ENCODE peak calls at places on chromosomes 5 and 9, in five cellular contexts. W, A, H, Y and K are unnamed samples. For H3K4me1, the result is how much of the 10 kb centered on the place peaks cover.

GRCh38 chr5:124887223-124887622 is 140.8 kb upstream of the ZNF608 start:
- DNase-seq in A (no peak), W (no peak), Y (no peak), H (no peak), K (no peak)

GRCh38 chr5:178777557-178777956 is 47.1 kb upstream of the ZNF354A start:
- DNase-seq in Y (no peak), A (no peak), W (no peak), H (no peak), K (no peak)

GRCh38 chr5:160287378-160288051 is 24.8 kb downstream of the CCNJL start:
- DNase-seq in A (peak), W (no peak), Y (no peak), H (no peak), K (peak)

GRCh38 chr5:98570010-98570409 is 203.5 kb upstream of the RGMB start:
- DNase-seq in W (no peak), Y (no peak), H (no peak), A (no peak), K (peak)

GRCh38 chr5:51859624-51860023 is 476.4 kb downstream of the ISL1 start:
- DNase-seq in A (no peak), H (no peak), Y (no peak), W (no peak), K (no peak)

GRCh38 chr9:81410201-81410600 is 279.1 kb downstream of the TLE1 start:
- DNase-seq in H (no peak), Y (peak), A (no peak), W (no peak), K (peak)

GRCh38 chr5:138925090-138925635 is 50.0 kb upstream of the LRRTM2 start:
- DNase-seq in A (no peak), Y (no peak), H (no peak), W (no peak), K (no peak)

GRCh38 chr5:170216262-170216864 is 16.4 kb upstream of the C5orf58 start:
- DNase-seq in A (peak), H (no peak), W (peak), Y (peak), K (peak)

GRCh38 chr5:54884195-54884536 is 101.2 kb downstream of the ESM1 start:
- DNase-seq in H (no peak), W (no peak), Y (no peak), A (no peak), K (no peak)

GRCh38 chr9:14797442-14797841 is 74.9 kb upstream of the CER1 start:
- DNase-seq in W (no peak), H (no peak), Y (no peak), A (no peak), K (no peak)

GRCh38 chr5:31407921-31408714 is 123.8 kb downstream of the DROSHA start:
- DNase-seq in H (no peak), A (no peak), Y (no peak), W (no peak), K (peak)

GRCh38 chr5:41924872-41925554 is at the start of gene FBXO4:
- DNase-seq in H (peak), W (peak), Y (peak), A (peak), K (peak)

GRCh38 chr5:22473865-22474264 is 379.3 kb downstream of the CDH12 start:
- DNase-seq in H (no peak), Y (no peak), A (no peak), W (no peak), K (no peak)

GRCh38 chr5:78639811-78640210 is 8.8 kb downstream of the LHFPL2 start:
- DNase-seq in A (no peak), H (no peak), W (no peak), Y (no peak), K (peak)

GRCh38 chr9:92455217-92455616 is 27.1 kb downstream of the ASPN start:
- DNase-seq in W (peak), A (peak), H (no peak), Y (peak), K (no peak)

GRCh38 chr9:91364702-91365101 is 3.0 kb upstream of the AUH start:
- DNase-seq in Y (no peak), A (no peak), H (no peak), W (no peak), K (no peak)

GRCh38 chr9:114056527-114056926 is 21.6 kb downstream of the AMBP start:
- DNase-seq in Y (no peak), H (no peak), W (no peak), A (no peak), K (no peak)

GRCh38 chr9:99063522-99063921 is 41.4 kb upstream of the TGFBR1 start:
- DNase-seq in H (no peak), A (peak), Y (no peak), W (no peak), K (no peak)

GRCh38 chr5:156621719-156622118 is 228.4 kb upstream of the PPP1R2B start:
- DNase-seq in H (no peak), A (no peak), Y (no peak), W (no peak), K (no peak)

GRCh38 chr5:135489466-135490244 is 37.5 kb upstream of the TIFAB start:
- DNase-seq in W (no peak), Y (no peak), H (no peak), A (peak), K (no peak)

GRCh38 chr9:15249042-15249818 is 57.8 kb downstream of the TTC39B start:
- DNase-seq in W (no peak), A (no peak), H (no peak), Y (no peak), K (peak)

GRCh38 chr5:150143725-150144058 is 12.0 kb downstream of the PDGFRB start:
- DNase-seq in Y (no peak), W (no peak), H (no peak), A (no peak), K (no peak)

GRCh38 chr5:127757576-127757975 is 54.4 kb downstream of the CCDC192 start:
- DNase-seq in H (peak), Y (peak), W (peak), A (no peak), K (peak)

GRCh38 chr5:74378464-74378863 is 262.1 kb downstream of the ENC1 start:
- DNase-seq in H (no peak), W (no peak), A (no peak), Y (no peak), K (no peak)

GRCh38 chr5:72013741-72014703 is 93.3 kb upstream of the MAP1B start:
- DNase-seq in H (no peak), Y (no peak), W (no peak), A (no peak), K (no peak)

GRCh38 chr5:136006164-136006563 is 22.6 kb upstream of the TGFBI start:
- DNase-seq in H (no peak), Y (no peak), W (no peak), A (no peak), K (no peak)

GRCh38 chr9:133886563-133887501 is 105.3 kb downstream of the VAV2 start:
- DNase-seq in H (no peak), W (no peak), A (no peak), Y (no peak), K (no peak)

GRCh38 chr5:131264453-131265200 is 774 bp downstream of the CDC42SE2 start:
- DNase-seq in Y (no peak), W (peak), A (no peak), H (no peak), K (peak)

GRCh38 chr9:84419203-84419602 is 78.6 kb upstream of the SLC28A3 start:
- DNase-seq in W (no peak), A (no peak), Y (no peak), H (no peak), K (peak)

GRCh38 chr5:139061274-139061673 is 136.9 kb downstream of the SIL1 start:
- DNase-seq in W (no peak), Y (no peak), A (peak), H (no peak), K (peak)

GRCh38 chr5:71862661-71863060 is 143.6 kb downstream of the CARTPT start:
- DNase-seq in H (no peak), A (no peak), Y (no peak), W (no peak), K (no peak)

GRCh38 chr5:9361835-9362234 is 184.0 kb downstream of the SEMA5A start:
- DNase-seq in A (peak), H (peak), W (peak), Y (peak), K (peak)

GRCh38 chr5:65121880-65122436 is 353.2 kb downstream of the CWC27 start:
- DNase-seq in H (no peak), A (no peak), Y (no peak), W (peak), K (no peak)

GRCh38 chr5:124901081-124901480 is 154.6 kb upstream of the ZNF608 start:
- DNase-seq in H (no peak), W (no peak), A (no peak), Y (no peak), K (no peak)

GRCh38 chr9:99752710-99753109 is 69.0 kb upstream of the NR4A3 start:
- DNase-seq in Y (no peak), H (no peak), A (no peak), W (no peak), K (no peak)

GRCh38 chr5:31173621-31174020 is 19.9 kb upstream of the CDH6 start:
- DNase-seq in A (no peak), W (no peak), Y (no peak), H (no peak), K (no peak)

GRCh38 chr5:167937628-167938000 is 353.8 kb upstream of the WWC1 start:
- DNase-seq in A (no peak), Y (no peak), W (no peak), H (no peak), K (no peak)

GRCh38 chr5:56303511-56303910 is 70.4 kb upstream of the ANKRD55 start:
- DNase-seq in W (peak), A (no peak), Y (no peak), H (no peak), K (peak)

GRCh38 chr5:179558912-179559279 is 8.5 kb downstream of the RUFY1 start:
- DNase-seq in W (no peak), A (peak), Y (peak), H (no peak), K (peak)

GRCh38 chr5:27267209-27267824 is 228.9 kb upstream of the CDH9 start:
- DNase-seq in H (no peak), A (no peak), W (no peak), Y (no peak), K (no peak)
- TF ChIP-seq MYC in H (no peak), A (no peak), W (no peak), Y (no peak), K (no peak)

GRCh38 chr5:173592050-173592669 is 24.3 kb downstream of the BOD1 start:
- DNase-seq in H (no peak), A (no peak), Y (peak), W (peak), K (no peak)
- TF ChIP-seq CTCF in H (peak), A (peak), Y (peak), W (peak), K (peak)

GRCh38 chr5:92370032-92370431 is 986.9 kb upstream of the ARRDC3 start:
- DNase-seq in Y (no peak), W (no peak), A (no peak), H (no peak), K (no peak)

GRCh38 chr5:92372766-92373165 is 989.6 kb upstream of the ARRDC3 start:
- DNase-seq in W (no peak), A (no peak), Y (no peak), H (no peak), K (no peak)

GRCh38 chr5:92371171-92371888 is 988.2 kb upstream of the ARRDC3 start:
- DNase-seq in W (no peak), H (no peak), A (no peak), Y (peak), K (no peak)

GRCh38 chr5:92369587-92369986 is 986.5 kb upstream of the ARRDC3 start:
- DNase-seq in W (no peak), Y (no peak), A (no peak), H (no peak), K (no peak)

DNA sequence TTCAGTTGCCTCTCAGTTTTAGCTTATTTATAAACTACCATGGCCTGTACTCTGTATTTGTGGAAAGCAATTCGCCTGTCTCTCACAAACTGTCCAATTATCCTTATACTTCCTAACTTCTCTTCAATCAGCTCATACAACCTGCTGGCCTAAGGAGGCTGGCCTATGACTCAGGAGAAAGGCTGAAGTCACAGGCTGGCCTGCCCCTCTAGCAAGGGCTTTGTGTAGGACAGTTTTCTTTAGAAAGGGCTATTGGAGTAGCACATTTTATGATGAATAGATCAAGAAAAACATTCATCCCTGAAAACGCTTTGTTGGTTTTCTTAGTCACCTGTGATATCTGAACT is 988.7 kb upstream of the ARRDC3 start:
- DNase-seq in W (no peak), A (no peak), Y (peak), H (no peak), K (no peak)
- H3K4me1 ChIP-seq in W (under half), A (under half), Y (under half), H (under half), K (under half)

GRCh38 chr5:80870442-80870841 is 89.7 kb upstream of the RASGRF2 start:
- DNase-seq in Y (no peak), W (peak), H (no peak), A (no peak), K (no peak)

GRCh38 chr5:80867233-80867632 is 92.9 kb upstream of the RASGRF2 start:
- DNase-seq in H (no peak), Y (no peak), W (no peak), A (no peak), K (no peak)

GRCh38 chr5:80866372-80866771 is 93.8 kb upstream of the RASGRF2 start:
- DNase-seq in A (no peak), H (no peak), Y (no peak), W (no peak), K (no peak)

GRCh38 chr5:80874162-80874561 is 86.0 kb upstream of the RASGRF2 start:
- DNase-seq in Y (no peak), A (no peak), W (no peak), H (no peak), K (no peak)

GRCh38 chr5:80871541-80871961 is 88.6 kb upstream of the RASGRF2 start:
- DNase-seq in Y (peak), H (no peak), W (peak), A (peak), K (no peak)
- TF ChIP-seq MYC in Y (no peak), H (no peak), W (no peak), A (no peak), K (no peak)

GRCh38 chr5:132589467-132589866 is 32.7 kb downstream of the RAD50 start:
- DNase-seq in H (no peak), A (no peak), W (no peak), Y (no peak), K (no peak)

GRCh38 chr5:132592521-132592920 is 35.7 kb downstream of the RAD50 start:
- DNase-seq in A (peak), Y (no peak), H (no peak), W (no peak), K (no peak)

GRCh38 chr5:132594170-132594569 is 37.4 kb downstream of the RAD50 start:
- DNase-seq in W (no peak), Y (no peak), A (no peak), H (no peak), K (no peak)

GRCh38 chr5:132595624-132596023 is 38.8 kb downstream of the RAD50 start:
- DNase-seq in A (no peak), H (no peak), Y (no peak), W (no peak), K (no peak)

GRCh38 chr5:132591140-132591539 is 34.4 kb downstream of the RAD50 start:
- DNase-seq in Y (no peak), W (no peak), A (no peak), H (no peak), K (peak)
- TF ChIP-seq CTCF in Y (no peak), W (peak), A (peak), H (peak), K (no peak)

GRCh38 chr5:171494452-171495121 is 75.1 kb downstream of the FGF18 start:
- DNase-seq in Y (peak), A (peak), W (peak), H (no peak), K (peak)

GRCh38 chr5:171495122-171495700 is 75.8 kb downstream of the FGF18 start:
- DNase-seq in Y (no peak), H (no peak), A (no peak), W (no peak), K (no peak)

GRCh38 chr5:171496431-171496830 is 77.0 kb downstream of the FGF18 start:
- DNase-seq in Y (no peak), W (no peak), A (no peak), H (no peak), K (no peak)

GRCh38 chr5:171492781-171493180 is 73.3 kb downstream of the FGF18 start:
- DNase-seq in A (no peak), Y (peak), W (peak), H (no peak), K (no peak)

DNA sequence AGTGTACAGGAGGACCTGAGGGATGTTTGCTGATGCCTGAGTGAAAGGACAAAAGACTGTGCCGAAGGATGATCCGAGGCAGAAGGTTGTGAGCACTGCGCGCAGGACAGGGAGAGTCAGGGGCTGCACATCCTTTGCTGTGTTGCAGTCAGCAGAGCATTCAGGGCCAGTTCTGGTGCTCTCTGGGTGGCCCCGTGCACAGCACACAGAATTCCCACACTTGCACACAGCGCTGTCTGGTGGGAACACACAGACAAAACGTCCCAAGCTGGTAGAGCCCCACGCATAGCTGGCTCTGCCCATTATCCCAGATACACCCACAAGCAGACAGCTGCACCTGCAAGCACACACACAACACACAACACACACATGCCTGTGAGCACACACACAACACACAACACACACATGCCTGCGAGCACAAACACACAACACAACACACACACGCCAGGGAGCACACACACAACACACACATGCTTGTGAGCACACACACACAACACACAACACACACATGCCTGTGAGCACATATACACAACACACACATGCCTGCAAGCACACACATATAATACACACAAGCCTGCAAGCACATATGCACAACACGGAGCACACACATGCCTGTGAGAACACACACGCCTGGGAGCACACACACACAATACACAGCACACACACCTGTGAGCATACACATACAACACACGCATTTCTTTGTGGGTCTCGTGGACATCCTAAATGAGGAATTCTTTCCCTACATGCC is 74.4 kb downstream of the FGF18 start:
- DNase-seq in Y (no peak), H (no peak), A (no peak), W (no peak), K (no peak)
- H3K4me1 ChIP-seq in Y (under half), H (under half), A (under half), W (under half), K (under half)

GRCh38 chr5:1038417-1039209 is 30.0 kb downstream of the NKD2 start:
- DNase-seq in Y (no peak), H (no peak), A (no peak), W (no peak), K (no peak)
- TF ChIP-seq MYC in Y (no peak), H (no peak), A (no peak), W (no peak), K (no peak)

DNA sequence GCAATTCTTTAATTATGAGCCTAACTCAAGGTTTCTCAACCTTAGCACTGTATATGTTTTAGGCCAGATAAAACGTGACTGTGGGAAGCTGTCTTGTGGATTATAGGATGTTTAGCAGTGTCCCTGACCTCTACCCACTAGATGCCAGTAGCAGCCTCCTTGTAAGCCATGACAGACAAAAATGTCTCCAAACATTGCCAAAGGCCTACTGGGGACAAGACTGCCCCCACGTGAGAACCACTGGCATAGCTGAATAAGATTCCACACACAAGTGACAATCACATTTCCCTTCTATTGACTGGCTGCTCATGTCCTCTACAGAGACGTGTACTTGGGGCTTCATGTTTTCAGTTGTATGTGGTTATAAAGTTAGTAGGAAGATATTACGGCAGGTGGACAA is 55.4 kb downstream of the GOLM1 start:
- DNase-seq in A (peak), W (no peak), H (no peak), Y (no peak), K (no peak)
- TF ChIP-seq CTCF in A (peak), W (no peak), H (no peak), Y (no peak), K (no peak)

DNA sequence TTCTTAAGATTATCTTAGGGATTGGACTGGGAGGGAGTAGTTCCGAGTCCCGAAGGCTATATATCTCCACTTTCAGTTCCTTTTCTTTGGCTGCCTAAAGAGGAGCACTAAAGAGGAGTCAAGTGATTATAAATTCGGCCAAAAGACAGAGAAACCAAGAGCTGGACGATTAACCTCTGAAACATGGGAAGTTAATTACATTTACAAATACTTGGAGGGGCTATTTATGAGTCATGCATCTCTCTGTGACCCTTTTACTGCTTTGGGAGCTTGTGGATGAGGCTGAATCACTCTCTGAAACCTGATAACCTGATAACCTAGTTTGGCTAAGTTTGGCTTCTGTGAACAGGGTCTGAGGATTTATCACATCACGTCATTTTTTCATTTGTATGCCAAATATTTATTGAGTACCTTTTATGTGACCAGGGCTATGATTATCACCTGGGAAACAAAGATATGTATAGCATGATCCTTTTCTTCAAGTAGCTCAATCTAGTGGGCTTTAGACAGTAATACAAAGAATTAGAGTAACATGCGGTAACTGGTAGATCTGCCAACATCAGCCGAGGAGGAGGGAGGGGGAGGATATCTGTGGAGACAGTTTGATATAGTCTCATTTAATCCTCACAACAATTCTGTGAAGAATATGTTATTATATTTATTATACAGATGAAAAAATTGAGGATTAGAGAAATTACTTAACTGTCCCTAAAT is 180.9 kb downstream of the CD180 start:
- DNase-seq in W (no peak), A (no peak), Y (no peak), H (no peak), K (peak)
- H3K4me1 ChIP-seq in W (under half), A (under half), Y (under half), H (under half), K (half or more)